ENCODE peak calls at places on chromosomes 11 and 22, in five cellular contexts. W is stimulated activated naive CD8-positive, alpha-beta T cell treated with anti-CD3 and anti-CD28 coated beads, Interleukin-15, amount 100 ng/mL, for 72 hours; M is D341Med; A is stimulated activated CD4-positive, alpha-beta T cell treated with anti-CD3 and anti-CD28 coated beads, Interleukin-15, amount 100 ng/mL, for 1 hour; D is left colon. R is an unnamed sample.
A peak's percentile ranks its signal among the peaks of the same experiment; 100 is the strongest.

GRCh38 chr11:118415739-118416068 is 14.3 kb downstream of the ATP5MG start:
- DNase-seq in M (no peak), W (no peak), A (no peak), D (peak; percentile 61), R (peak; percentile 78)

GRCh38 chr22:49372111-49372529 is 455.6 kb downstream of the BRD1 start:
- DNase-seq in W (no peak), M (no peak), D (no peak), A (no peak), R (peak; percentile 8)

GRCh38 chr11:36372101-36372767 is 76.1 kb downstream of the PRR5L start:
- DNase-seq in M (no peak), D (no peak), W (no peak), A (no peak), R (no peak)

GRCh38 chr22:43826142-43827093 is 14.3 kb upstream of the EFCAB6 start:
- DNase-seq in M (peak; percentile 46), A (no peak), W (no peak), D (no peak), R (peak; percentile 22)

GRCh38 chr11:67472882-67473281 is 3.8 kb upstream of the TMEM134 start:
- DNase-seq in A (no peak), W (no peak), M (no peak), D (no peak), R (no peak)

GRCh38 chr11:102166175-102166574 is 55.9 kb downstream of the YAP1 start:
- DNase-seq in D (no peak), A (no peak), M (no peak), W (no peak), R (no peak)

GRCh38 chr11:92852203-92852602 is 117.2 kb upstream of the MTNR1B start:
- DNase-seq in M (no peak), W (no peak), D (no peak), A (no peak), R (no peak)

GRCh38 chr11:123628936-123629683 is 25.3 kb downstream of the SCN3B start:
- DNase-seq in D (peak; percentile 38), A (no peak), M (no peak), W (no peak), R (peak; percentile 58)

GRCh38 chr22:45781459-45781858 is 109.8 kb downstream of the ATXN10 start:
- DNase-seq in A (no peak), M (no peak), D (no peak), W (no peak), R (no peak)

GRCh38 chr11:67617243-67617953 is 10.7 kb downstream of the NDUFV1 start:
- DNase-seq in A (no peak), M (no peak), D (no peak), W (no peak), R (no peak)

GRCh38 chr11:68302256-68303054 is 9.9 kb upstream of the LRP5 start:
- DNase-seq in A (no peak), M (no peak), D (peak; percentile 88), W (no peak), R (peak; percentile 71)

R was measured in mucosa of gallbladder.